ENCODE peak calls at places on chromosomes 2 and 18, in six cellular contexts. One of them, this sample, is unnamed. For H3K9me3, the result is how much of the 10 kb centered on the place peaks cover.

GRCh38 chr2:171389325-171389724 is 44.5 kb downstream of the METTL8 start:
- ATAC-seq in heart right ventricle: no peak
- ATAC-seq in body of pancreas: no peak
- ATAC-seq in thoracic aorta: no peak
- ATAC-seq in RWPE2: no peak
- ATAC-seq in psoas muscle: no peak
- ATAC-seq in this sample: no peak

GRCh38 chr2:157840568-157841156 is 35.5 kb downstream of the ACVR1 start:
- ATAC-seq in psoas muscle: peak
- ATAC-seq in body of pancreas: peak
- ATAC-seq in RWPE2: no peak
- ATAC-seq in heart right ventricle: peak
- ATAC-seq in thoracic aorta: no peak
- ATAC-seq in this sample: no peak

GRCh38 chr2:99715956-99716355 is 226.1 kb upstream of the REV1 start:
- ATAC-seq in psoas muscle: no peak
- ATAC-seq in heart right ventricle: no peak
- ATAC-seq in body of pancreas: no peak
- ATAC-seq in thoracic aorta: no peak
- ATAC-seq in RWPE2: no peak
- ATAC-seq in this sample: no peak

GRCh38 chr2:134261398-134262131 is 7.7 kb downstream of the MGAT5 start:
- ATAC-seq in psoas muscle: no peak
- ATAC-seq in RWPE2: no peak
- ATAC-seq in body of pancreas: peak
- ATAC-seq in heart right ventricle: peak
- ATAC-seq in thoracic aorta: peak
- ATAC-seq in this sample: no peak

GRCh38 chr2:11622611-11623010 is 47.4 kb downstream of the NTSR2 start:
- ATAC-seq in psoas muscle: no peak
- ATAC-seq in RWPE2: no peak
- ATAC-seq in thoracic aorta: no peak
- ATAC-seq in heart right ventricle: no peak
- ATAC-seq in body of pancreas: no peak
- ATAC-seq in this sample: no peak

GRCh38 chr2:172725741-172726140 is 9.9 kb upstream of the RAPGEF4 start:
- ATAC-seq in heart right ventricle: no peak
- ATAC-seq in thoracic aorta: no peak
- ATAC-seq in body of pancreas: no peak
- ATAC-seq in RWPE2: no peak
- ATAC-seq in psoas muscle: no peak
- ATAC-seq in this sample: no peak

GRCh38 chr18:11852048-11852341 is 782 bp downstream of the CHMP1B start:
- ATAC-seq in heart right ventricle: no peak
- ATAC-seq in RWPE2: peak
- ATAC-seq in thoracic aorta: no peak
- ATAC-seq in body of pancreas: no peak
- ATAC-seq in psoas muscle: no peak
- ATAC-seq in this sample: no peak

GRCh38 chr2:5510082-5510481 is 182.1 kb upstream of the SOX11 start:
- ATAC-seq in psoas muscle: no peak
- ATAC-seq in thoracic aorta: no peak
- ATAC-seq in body of pancreas: no peak
- ATAC-seq in RWPE2: no peak
- ATAC-seq in heart right ventricle: no peak
- ATAC-seq in this sample: no peak

GRCh38 chr2:212970132-212970531 is 181.3 kb downstream of the IKZF2 start:
- ATAC-seq in thoracic aorta: no peak
- ATAC-seq in heart right ventricle: no peak
- ATAC-seq in psoas muscle: no peak
- ATAC-seq in body of pancreas: no peak
- ATAC-seq in RWPE2: no peak
- ATAC-seq in this sample: no peak

GRCh38 chr2:114046373-114046772 is 156.5 kb downstream of the ACTR3 start:
- ATAC-seq in body of pancreas: no peak
- ATAC-seq in psoas muscle: no peak
- ATAC-seq in heart right ventricle: no peak
- ATAC-seq in RWPE2: no peak
- ATAC-seq in thoracic aorta: no peak
- ATAC-seq in this sample: no peak

GRCh38 chr18:33584845-33585775 is 7.1 kb downstream of the ASXL3 start:
- ATAC-seq in psoas muscle: no peak
- ATAC-seq in body of pancreas: peak
- ATAC-seq in thoracic aorta: no peak
- ATAC-seq in heart right ventricle: peak
- ATAC-seq in RWPE2: no peak
- ATAC-seq in this sample: no peak

GRCh38 chr18:31679806-31680793 is 4.3 kb downstream of the B4GALT6 start:
- ATAC-seq in psoas muscle: no peak
- ATAC-seq in body of pancreas: no peak
- ATAC-seq in RWPE2: no peak
- ATAC-seq in thoracic aorta: no peak
- ATAC-seq in heart right ventricle: no peak
- ATAC-seq in this sample: no peak

GRCh38 chr2:127060264-127060945 is 46.5 kb downstream of the BIN1 start:
- ATAC-seq in RWPE2: no peak
- ATAC-seq in psoas muscle: no peak
- ATAC-seq in heart right ventricle: no peak
- ATAC-seq in body of pancreas: no peak
- ATAC-seq in thoracic aorta: no peak
- ATAC-seq in this sample: no peak

GRCh38 chr2:29269095-29270090 is 154.2 kb downstream of the CLIP4 start:
- ATAC-seq in psoas muscle: no peak
- ATAC-seq in RWPE2: no peak
- ATAC-seq in thoracic aorta: no peak
- ATAC-seq in heart right ventricle: peak
- ATAC-seq in body of pancreas: no peak
- ATAC-seq in this sample: no peak

GRCh38 chr2:211228559-211228958 is 672.2 kb downstream of the CPS1 start:
- ATAC-seq in body of pancreas: no peak
- ATAC-seq in thoracic aorta: no peak
- ATAC-seq in heart right ventricle: no peak
- ATAC-seq in RWPE2: no peak
- ATAC-seq in psoas muscle: no peak
- ATAC-seq in this sample: no peak

GRCh38 chr2:2640371-2640770 is 309.3 kb upstream of the MYT1L start:
- ATAC-seq in body of pancreas: no peak
- ATAC-seq in RWPE2: no peak
- ATAC-seq in thoracic aorta: no peak
- ATAC-seq in psoas muscle: no peak
- ATAC-seq in heart right ventricle: no peak
- ATAC-seq in this sample: no peak

GRCh38 chr18:79769698-79770500 is 27.8 kb upstream of the KCNG2 start:
- ATAC-seq in RWPE2: no peak
- ATAC-seq in heart right ventricle: no peak
- ATAC-seq in thoracic aorta: no peak
- ATAC-seq in body of pancreas: no peak
- ATAC-seq in psoas muscle: no peak
- ATAC-seq in this sample: no peak

GRCh38 chr18:55214534-55214933 is 255.3 kb upstream of the CCDC68 start:
- ATAC-seq in thoracic aorta: no peak
- ATAC-seq in psoas muscle: no peak
- ATAC-seq in heart right ventricle: no peak
- ATAC-seq in body of pancreas: no peak
- ATAC-seq in RWPE2: no peak
- ATAC-seq in this sample: no peak

GRCh38 chr2:25972049-25972823 is 10.1 kb downstream of the KIF3C start:
- ATAC-seq in thoracic aorta: no peak
- ATAC-seq in psoas muscle: peak
- ATAC-seq in body of pancreas: no peak
- ATAC-seq in RWPE2: no peak
- ATAC-seq in heart right ventricle: no peak
- ATAC-seq in this sample: no peak

GRCh38 chr2:144015036-144015435 is 504.9 kb downstream of the ZEB2 start:
- ATAC-seq in RWPE2: no peak
- ATAC-seq in thoracic aorta: no peak
- ATAC-seq in psoas muscle: no peak
- ATAC-seq in heart right ventricle: no peak
- ATAC-seq in body of pancreas: no peak
- ATAC-seq in this sample: no peak

GRCh38 chr2:70247364-70248144 is 874 bp downstream of the TIA1 start:
- ATAC-seq in thoracic aorta: no peak
- ATAC-seq in psoas muscle: no peak
- ATAC-seq in body of pancreas: no peak
- ATAC-seq in heart right ventricle: no peak
- ATAC-seq in RWPE2: no peak
- ATAC-seq in this sample: no peak

GRCh38 chr2:10356459-10356851 is 53.8 kb downstream of the HPCAL1 start:
- ATAC-seq in psoas muscle: no peak
- ATAC-seq in thoracic aorta: no peak
- ATAC-seq in RWPE2: no peak
- ATAC-seq in body of pancreas: no peak
- ATAC-seq in heart right ventricle: peak
- ATAC-seq in this sample: no peak

GRCh38 chr2:151996243-151997003 is 102.4 kb downstream of the CACNB4 start:
- ATAC-seq in thoracic aorta: peak
- ATAC-seq in heart right ventricle: no peak
- ATAC-seq in body of pancreas: no peak
- ATAC-seq in psoas muscle: no peak
- ATAC-seq in RWPE2: no peak
- ATAC-seq in this sample: no peak

GRCh38 chr2:7071916-7072556 is 154.8 kb downstream of the RNF144A start:
- ATAC-seq in psoas muscle: no peak
- ATAC-seq in heart right ventricle: peak
- ATAC-seq in thoracic aorta: no peak
- ATAC-seq in RWPE2: no peak
- ATAC-seq in body of pancreas: no peak
- ATAC-seq in this sample: no peak

GRCh38 chr2:146079216-146079615 is 1559.3 kb upstream of the ZEB2 start:
- ATAC-seq in thoracic aorta: no peak
- ATAC-seq in RWPE2: peak
- ATAC-seq in body of pancreas: no peak
- ATAC-seq in psoas muscle: no peak
- ATAC-seq in heart right ventricle: no peak
- ATAC-seq in this sample: no peak

GRCh38 chr2:191728710-191729597 is 51.0 kb downstream of the NABP1 start:
- ATAC-seq in RWPE2: peak
- ATAC-seq in thoracic aorta: no peak
- ATAC-seq in psoas muscle: no peak
- ATAC-seq in heart right ventricle: no peak
- ATAC-seq in body of pancreas: no peak
- ATAC-seq in this sample: no peak

GRCh38 chr2:152016175-152017120 is 82.4 kb downstream of the CACNB4 start:
- ATAC-seq in thoracic aorta: no peak
- ATAC-seq in heart right ventricle: no peak
- ATAC-seq in psoas muscle: no peak
- ATAC-seq in body of pancreas: no peak
- ATAC-seq in RWPE2: no peak
- ATAC-seq in this sample: no peak

GRCh38 chr2:171254666-171255065 is 94.0 kb upstream of the TLK1 start:
- ATAC-seq in RWPE2: no peak
- ATAC-seq in thoracic aorta: no peak
- ATAC-seq in body of pancreas: no peak
- ATAC-seq in psoas muscle: no peak
- ATAC-seq in heart right ventricle: no peak
- ATAC-seq in this sample: no peak

GRCh38 chr2:189569295-189569925 is 11.2 kb downstream of the SLC40A1 start:
- ATAC-seq in body of pancreas: no peak
- ATAC-seq in psoas muscle: no peak
- ATAC-seq in RWPE2: no peak
- ATAC-seq in heart right ventricle: peak
- ATAC-seq in thoracic aorta: peak
- ATAC-seq in this sample: no peak

GRCh38 chr18:77095356-77096030 is 37.1 kb downstream of the MBP start:
- ATAC-seq in body of pancreas: no peak
- ATAC-seq in psoas muscle: no peak
- ATAC-seq in thoracic aorta: no peak
- ATAC-seq in RWPE2: no peak
- ATAC-seq in heart right ventricle: no peak
- ATAC-seq in this sample: no peak

GRCh38 chr2:201223089-201224073 is 37.0 kb upstream of the CASP8 start:
- ATAC-seq in psoas muscle: no peak
- ATAC-seq in RWPE2: no peak
- ATAC-seq in thoracic aorta: no peak
- ATAC-seq in body of pancreas: no peak
- ATAC-seq in heart right ventricle: no peak
- ATAC-seq in this sample: no peak

GRCh38 chr2:121608967-121609366 is 40.3 kb downstream of the CLASP1 start:
- ATAC-seq in RWPE2: no peak
- ATAC-seq in psoas muscle: no peak
- ATAC-seq in heart right ventricle: no peak
- ATAC-seq in thoracic aorta: no peak
- ATAC-seq in body of pancreas: no peak
- ATAC-seq in this sample: no peak
- H3K9me3 ChIP-seq in RWPE2: under half
- H3K9me3 ChIP-seq in psoas muscle: under half
- H3K9me3 ChIP-seq in heart right ventricle: under half
- H3K9me3 ChIP-seq in thoracic aorta: under half
- H3K9me3 ChIP-seq in body of pancreas: under half
- H3K9me3 ChIP-seq in this sample: under half

GRCh38 chr2:179991344-179991743 is 15.8 kb downstream of the CWC22 start:
- ATAC-seq in psoas muscle: no peak
- ATAC-seq in thoracic aorta: no peak
- ATAC-seq in heart right ventricle: no peak
- ATAC-seq in body of pancreas: no peak
- ATAC-seq in RWPE2: peak
- ATAC-seq in this sample: no peak
- TF ChIP-seq CTCF in psoas muscle: no peak
- TF ChIP-seq CTCF in thoracic aorta: no peak
- TF ChIP-seq CTCF in heart right ventricle: no peak
- TF ChIP-seq CTCF in body of pancreas: no peak
- TF ChIP-seq CTCF in RWPE2: no peak
- TF ChIP-seq CTCF in this sample: no peak

GRCh38 chr2:199444749-199445148 is 13.0 kb downstream of the SATB2 start:
- ATAC-seq in thoracic aorta: no peak
- ATAC-seq in body of pancreas: no peak
- ATAC-seq in heart right ventricle: no peak
- ATAC-seq in psoas muscle: no peak
- ATAC-seq in RWPE2: no peak
- ATAC-seq in this sample: no peak

GRCh38 chr2:199449455-199449854 is 8.3 kb downstream of the SATB2 start:
- ATAC-seq in body of pancreas: no peak
- ATAC-seq in RWPE2: no peak
- ATAC-seq in thoracic aorta: no peak
- ATAC-seq in heart right ventricle: no peak
- ATAC-seq in psoas muscle: no peak
- ATAC-seq in this sample: no peak

GRCh38 chr2:199442173-199442572 is 15.6 kb downstream of the SATB2 start:
- ATAC-seq in thoracic aorta: no peak
- ATAC-seq in RWPE2: no peak
- ATAC-seq in psoas muscle: no peak
- ATAC-seq in body of pancreas: no peak
- ATAC-seq in heart right ventricle: no peak
- ATAC-seq in this sample: no peak

GRCh38 chr2:199443589-199444130 is 14.1 kb downstream of the SATB2 start:
- ATAC-seq in RWPE2: peak
- ATAC-seq in psoas muscle: no peak
- ATAC-seq in heart right ventricle: no peak
- ATAC-seq in body of pancreas: no peak
- ATAC-seq in thoracic aorta: no peak
- ATAC-seq in this sample: no peak

GRCh38 chr2:199446996-199447395 is 10.7 kb downstream of the SATB2 start:
- ATAC-seq in heart right ventricle: no peak
- ATAC-seq in RWPE2: no peak
- ATAC-seq in thoracic aorta: no peak
- ATAC-seq in psoas muscle: no peak
- ATAC-seq in body of pancreas: no peak
- ATAC-seq in this sample: no peak
- H3K4me3 ChIP-seq in heart right ventricle: no peak
- H3K4me3 ChIP-seq in RWPE2: no peak
- H3K4me3 ChIP-seq in thoracic aorta: no peak
- H3K4me3 ChIP-seq in psoas muscle: no peak
- H3K4me3 ChIP-seq in body of pancreas: no peak
- H3K4me3 ChIP-seq in this sample: no peak

GRCh38 chr2:238473014-238473413 is 46.3 kb downstream of the ASB1 start:
- ATAC-seq in RWPE2: no peak
- ATAC-seq in psoas muscle: no peak
- ATAC-seq in thoracic aorta: no peak
- ATAC-seq in body of pancreas: no peak
- ATAC-seq in heart right ventricle: no peak
- ATAC-seq in this sample: no peak
- H3K9me3 ChIP-seq in RWPE2: under half
- H3K9me3 ChIP-seq in psoas muscle: under half
- H3K9me3 ChIP-seq in thoracic aorta: under half
- H3K9me3 ChIP-seq in body of pancreas: under half
- H3K9me3 ChIP-seq in heart right ventricle: under half
- H3K9me3 ChIP-seq in this sample: under half

This sample was measured in gastroesophageal sphincter.